ENCODE peak calls at places on chromosome 3, in four cellular contexts. M, D, B and C are unnamed samples.

GRCh38 chr3:107987036-107987557 is 103.7 kb downstream of the CD47 start:
- DNase-seq in M (peak; percentile 98), B (peak; percentile 80), D (no peak), C (no peak)

GRCh38 chr3:32143849-32144757 is 37.7 kb downstream of the GPD1L start:
- DNase-seq in B (peak; percentile 91), M (peak; percentile 97), D (peak; percentile 75), C (peak; percentile 62)

GRCh38 chr3:48826451-48826850 is 21.2 kb downstream of the PRKAR2A start:
- DNase-seq in M (peak; percentile 96), B (no peak), D (peak; percentile 33), C (no peak)

GRCh38 chr3:177793451-177793850 is 596.2 kb upstream of the TBL1XR1 start:
- DNase-seq in D (no peak), B (no peak), M (no peak), C (no peak)

GRCh38 chr3:117706037-117706436 is 996.5 kb downstream of the TUSC7 start:
- DNase-seq in D (no peak), M (peak; percentile 97), B (no peak), C (no peak)

GRCh38 chr3:50660386-50660785 is 14.3 kb upstream of the DOCK3 start:
- DNase-seq in M (no peak), B (no peak), D (no peak), C (peak; percentile 2)

GRCh38 chr3:4751057-4752051 is 227.9 kb upstream of the BHLHE40 start:
- DNase-seq in D (no peak), B (peak; percentile 74), M (peak; percentile 87), C (no peak)

GRCh38 chr3:39065197-39065596 is 13.4 kb downstream of the WDR48 start:
- DNase-seq in B (peak; percentile 34), D (peak; percentile 71), M (peak; percentile 60), C (peak; percentile 22)

GRCh38 chr3:116005404-116005803 is 382.1 kb downstream of the GAP43 start:
- DNase-seq in M (peak; percentile 98), D (peak; percentile 45), B (peak; percentile 69), C (no peak)

GRCh38 chr3:40309925-40310635 is 573 bp downstream of the EIF1B start:
- DNase-seq in B (peak; percentile 60), D (peak; percentile 62), M (peak; percentile 41), C (peak; percentile 41)

GRCh38 chr3:82939491-82940097 is 1178.1 kb upstream of the GBE1 start:
- DNase-seq in M (no peak), B (no peak), D (no peak), C (no peak)

GRCh38 chr3:169509780-169510179 is 153.7 kb downstream of the MECOM start:
- DNase-seq in B (no peak), M (no peak), D (no peak), C (no peak)

GRCh38 chr3:111715911-111716523 is 120.9 kb upstream of the ZBED2 start:
- DNase-seq in M (peak; percentile 45), D (peak; percentile 17), B (peak; percentile 67), C (peak; percentile 34)

GRCh38 chr3:55169608-55170010 is 241.8 kb upstream of the LRTM1 start:
- DNase-seq in M (peak; percentile 100), B (no peak), D (no peak), C (no peak)

GRCh38 chr3:50648297-50648696 is 26.4 kb upstream of the DOCK3 start:
- DNase-seq in M (peak; percentile 21), D (no peak), B (no peak), C (no peak)

GRCh38 chr3:69051796-69052566 is at the start of gene TMF1:
- DNase-seq in D (peak; percentile 91), M (peak; percentile 99), B (peak; percentile 100), C (peak; percentile 96)

GRCh38 chr3:30631237-30631961 is 25.0 kb downstream of the TGFBR2 start:
- DNase-seq in M (no peak), B (no peak), D (no peak), C (no peak)

GRCh38 chr3:169665264-169666078 is 2.0 kb upstream of the MECOM start:
- DNase-seq in B (no peak), M (no peak), D (peak; percentile 12), C (no peak)

GRCh38 chr3:159028706-159029105 is 226.9 kb downstream of the MFSD1 start:
- DNase-seq in M (no peak), B (no peak), D (no peak), C (no peak)

GRCh38 chr3:95049841-95050240 is 987.0 kb downstream of the NSUN3 start:
- DNase-seq in M (no peak), D (no peak), B (no peak), C (no peak)

GRCh38 chr3:195001961-195002861 is 268.7 kb downstream of the XXYLT1 start:
- DNase-seq in D (peak; percentile 81), B (peak; percentile 77), M (peak; percentile 34), C (peak; percentile 22)

DNA sequence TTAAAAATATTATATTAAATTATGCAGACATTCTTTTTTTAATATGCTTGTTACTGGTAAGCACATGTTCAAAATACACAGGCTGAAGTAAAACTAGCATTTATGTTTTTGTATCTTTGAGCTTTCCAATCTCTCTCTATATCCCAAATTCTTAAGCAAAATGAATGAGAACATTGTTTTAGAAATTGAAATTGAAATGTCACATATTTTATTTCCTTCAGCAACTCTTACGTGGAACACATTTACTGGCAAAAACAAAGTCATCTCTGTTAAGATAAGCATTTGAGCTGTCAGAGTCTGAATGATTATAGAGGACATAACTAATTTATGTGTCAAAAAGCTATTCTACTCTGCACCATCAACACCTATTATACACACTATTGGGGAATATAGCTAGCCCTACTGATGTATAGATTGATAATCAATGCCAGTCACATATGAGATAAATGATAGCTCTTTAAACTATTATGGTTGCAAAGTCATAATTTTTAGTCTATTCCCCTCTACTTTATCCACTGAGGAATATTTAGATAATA is 535.4 kb upstream of the BCHE start:
- DNase-seq in B (no peak), M (no peak), D (no peak), C (no peak)
- H2AFZ ChIP-seq in B (no peak overlapping the region), M (no peak overlapping the region), D (no peak overlapping the region), C (no peak overlapping the region)

GRCh38 chr3:184389384-184389783 is 9.5 kb downstream of the CHRD start:
- DNase-seq in B (no peak), D (no peak), M (no peak), C (no peak)

GRCh38 chr3:184399410-184399809 is 19.6 kb downstream of the CHRD start:
- DNase-seq in M (peak; percentile 96), B (peak; percentile 78), D (no peak), C (no peak)

GRCh38 chr3:184391266-184391665 is 11.4 kb downstream of the CHRD start:
- DNase-seq in B (no peak), D (no peak), M (no peak), C (no peak)

GRCh38 chr3:184389935-184390528 is 10.2 kb downstream of the CHRD start:
- DNase-seq in B (no peak), D (no peak), M (no peak), C (no peak)

DNA sequence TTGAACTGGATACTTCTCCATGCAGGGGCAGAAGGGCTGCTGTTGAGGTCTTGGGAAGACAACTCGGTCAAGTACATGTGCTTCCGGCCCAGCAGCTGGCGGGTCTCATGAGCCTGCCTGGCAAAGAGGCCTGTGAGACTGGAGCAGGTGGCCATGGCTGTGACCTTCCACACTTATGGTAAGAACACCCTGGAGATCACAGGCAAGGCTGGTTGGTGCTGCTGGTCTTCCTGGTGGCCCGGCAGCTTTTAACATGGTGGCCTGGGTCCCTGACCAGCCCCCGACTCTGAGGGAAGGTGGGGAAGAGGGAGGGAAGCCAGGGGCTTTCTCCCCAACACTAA is 15.4 kb downstream of the CHRD start:
- DNase-seq in B (no peak), M (no peak), D (no peak), C (no peak)
- H2AFZ ChIP-seq in B (no peak overlapping the region), M (no peak overlapping the region), D (no peak overlapping the region), C (no peak overlapping the region)

GRCh38 chr3:139297588-139298311 is 46.1 kb upstream of the MRPS22 start:
- DNase-seq in D (no peak), B (no peak), M (peak; percentile 46), C (no peak)

GRCh38 chr3:139301183-139301582 is 42.6 kb upstream of the MRPS22 start:
- DNase-seq in M (peak; percentile 46), D (no peak), B (no peak), C (no peak)

GRCh38 chr3:139300416-139300815 is 43.4 kb upstream of the MRPS22 start:
- DNase-seq in D (no peak), M (no peak), B (no peak), C (no peak)

GRCh38 chr3:139301654-139302053 is 42.2 kb upstream of the MRPS22 start:
- DNase-seq in M (no peak), D (no peak), B (no peak), C (no peak)

DNA sequence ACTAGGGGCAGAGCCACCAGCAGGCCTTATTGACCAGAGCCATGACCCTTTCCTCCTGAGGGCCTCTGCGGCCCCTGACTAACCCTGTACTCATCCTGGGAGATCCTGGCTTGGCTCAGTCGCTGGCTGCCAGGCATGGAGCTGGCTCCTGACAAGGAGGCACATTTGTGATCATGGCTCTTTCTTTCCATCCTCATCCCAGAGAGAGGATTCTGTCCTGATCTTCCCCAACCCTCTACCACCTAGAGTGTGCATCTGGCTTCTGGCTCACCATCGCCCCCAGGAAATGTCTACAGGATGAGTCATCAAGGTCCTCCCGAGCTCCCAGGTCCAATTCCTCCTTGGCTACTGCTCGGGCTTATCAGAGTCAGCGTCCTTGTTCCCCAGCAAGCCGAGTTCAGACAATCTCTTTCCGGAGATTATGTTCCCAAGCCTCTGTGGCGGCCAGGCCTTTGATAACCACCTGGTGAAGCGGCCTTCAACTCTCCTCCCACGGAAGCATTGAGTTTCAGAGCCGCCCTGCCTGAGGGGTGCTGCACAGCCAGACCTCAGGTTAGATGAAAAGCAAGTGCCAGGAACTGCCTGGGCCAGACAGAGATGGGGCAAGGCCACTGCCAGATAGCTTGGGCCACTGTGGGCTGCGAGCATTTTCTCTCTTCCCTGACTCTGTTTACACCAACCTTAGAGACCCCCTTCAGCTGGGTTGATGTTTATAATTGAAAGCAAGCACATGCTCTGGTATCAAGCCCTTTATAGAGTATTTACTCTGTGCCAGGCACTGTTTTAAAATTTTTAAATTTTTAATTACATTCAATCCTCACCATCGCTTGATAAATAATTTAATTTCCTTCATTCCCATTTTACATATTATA is 44.3 kb upstream of the MRPS22 start:
- DNase-seq in B (peak; percentile 70), D (peak; percentile 94), M (peak; percentile 61), C (no peak)
- H2AFZ ChIP-seq in B (no peak overlapping the region), D (peak overlapping the region; percentile 47), M (peak overlapping the region; percentile 79), C (no peak overlapping the region)

GRCh38 chr3:27591321-27591711 is 107.1 kb upstream of the SLC4A7 start:
- DNase-seq in B (no peak), D (no peak), M (peak; percentile 20), C (no peak)
- H2AFZ ChIP-seq in B (peak overlapping the region; percentile 42), D (no peak overlapping the region), M (peak overlapping the region; percentile 59), C (peak overlapping the region; percentile 11)

DNA sequence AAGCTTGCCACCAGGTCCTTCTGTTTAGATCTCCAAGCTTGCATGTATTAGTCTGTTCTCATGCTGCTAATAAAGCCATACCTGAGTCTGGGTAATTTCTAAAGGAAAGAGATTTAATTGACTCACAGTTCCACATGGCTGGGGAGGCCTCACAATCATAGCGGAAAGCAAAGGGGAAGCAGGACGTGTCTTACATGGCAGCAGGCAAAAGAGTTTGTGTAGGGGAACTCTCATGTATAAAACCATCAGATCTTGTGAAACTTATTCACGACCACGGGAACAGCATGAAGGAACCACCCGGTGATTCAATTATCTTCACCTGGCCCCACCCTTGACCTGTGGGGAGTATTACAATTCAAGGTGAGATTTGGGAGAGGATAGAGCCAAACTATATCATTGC is 147.0 kb upstream of the PROK2 start:
- DNase-seq in M (no peak), D (no peak), B (no peak), C (no peak)
- H2AFZ ChIP-seq in M (no peak overlapping the region), D (no peak overlapping the region), B (no peak overlapping the region), C (no peak overlapping the region)